ENCODE peak calls at places on chromosomes 16 and 17, in four cellular contexts. Q is astrocyte; K is CD4-positive, CD25-positive, alpha-beta regulatory T cell; Y is SW 1271. H is an unnamed sample.

GRCh38 chr16:25966172-25967097 is 274.7 kb downstream of the HS3ST4 start:
- DNase-seq in Q (no peak), K (no peak), Y (no peak), H (no peak)

GRCh38 chr16:46974352-46974751 is 878 bp upstream of the DNAJA2 start:
- DNase-seq in Q (no peak), K (peak), Y (no peak), H (peak)

GRCh38 chr17:49815761-49816281 is 27.3 kb downstream of the KAT7 start:
- DNase-seq in Q (no peak), K (no peak), Y (no peak), H (no peak)

GRCh38 chr16:8550728-8551387 is 39.5 kb downstream of the TMEM114 start:
- DNase-seq in Q (no peak), K (no peak), Y (no peak), H (no peak)

GRCh38 chr17:65101371-65101770 is 35.8 kb upstream of the RGS9 start:
- DNase-seq in Q (no peak), K (no peak), Y (no peak), H (no peak)

GRCh38 chr17:80899402-80900268 is 92.0 kb upstream of the CHMP6 start:
- DNase-seq in Q (no peak), K (peak), Y (peak), H (peak)

GRCh38 chr17:48997827-48998556 is 807 bp downstream of the IGF2BP1 start:
- DNase-seq in Q (no peak), K (no peak), Y (no peak), H (no peak)

GRCh38 chr16:48321307-48322036 is 63.7 kb downstream of the SIAH1 start:
- DNase-seq in Q (peak), K (no peak), Y (no peak), H (no peak)

GRCh38 chr16:87757841-87758426 is 7.9 kb downstream of the KLHDC4 start:
- DNase-seq in Q (peak), K (no peak), Y (no peak), H (no peak)

GRCh38 chr16:27720731-27721547 is 171.0 kb downstream of the KATNIP start:
- DNase-seq in Q (no peak), K (no peak), Y (no peak), H (no peak)

GRCh38 chr17:18959071-18959844 is 7.3 kb downstream of the SLC5A10 start:
- DNase-seq in Q (no peak), K (no peak), Y (no peak), H (no peak)

GRCh38 chr17:17235212-17236174 is 1.5 kb downstream of the FLCN start:
- DNase-seq in Q (peak), K (no peak), Y (no peak), H (no peak)

GRCh38 chr16:69108069-69108904 is 2.8 kb downstream of the HAS3 start:
- DNase-seq in Q (no peak), K (no peak), Y (no peak), H (no peak)

GRCh38 chr17:50268632-50269287 is 5.5 kb upstream of the TMEM92 start:
- DNase-seq in Q (no peak), K (no peak), Y (no peak), H (no peak)

GRCh38 chr16:47377156-47377555 is 83.7 kb downstream of the ITFG1 start:
- DNase-seq in Q (peak), K (no peak), Y (no peak), H (no peak)

GRCh38 chr16:31061126-31061812 is 12.8 kb downstream of the ZNF668 start:
- DNase-seq in Q (no peak), K (no peak), Y (no peak), H (no peak)

GRCh38 chr17:37373530-37374159 is 2.1 kb upstream of the C17orf78 start:
- DNase-seq in Q (peak), K (peak), Y (peak), H (peak)